ENCODE peak calls at places on chromosomes 2 and 18, in eight cellular contexts. One of them, this sample, is unnamed.

GRCh38 chr18:49619792-49620191 is 57.9 kb downstream of the LIPG start:
- DNase-seq in substantia nigra: no peak
- DNase-seq in A549: no peak
- DNase-seq in mesendoderm: peak; percentile 91
- DNase-seq in endodermal cell: peak; percentile 57
- DNase-seq in neural progenitor cell: no peak
- DNase-seq in heart right ventricle: no peak
- DNase-seq in SJSA1: no peak
- DNase-seq in this sample: no peak

GRCh38 chr18:56460590-56460989 is 177.8 kb downstream of the TXNL1 start:
- DNase-seq in substantia nigra: no peak
- DNase-seq in A549: no peak
- DNase-seq in mesendoderm: no peak
- DNase-seq in endodermal cell: no peak
- DNase-seq in neural progenitor cell: no peak
- DNase-seq in heart right ventricle: no peak
- DNase-seq in SJSA1: no peak
- DNase-seq in this sample: no peak

GRCh38 chr2:11743846-11744553 is 2.4 kb upstream of the LPIN1 start:
- DNase-seq in substantia nigra: peak; percentile 72
- DNase-seq in A549: peak; percentile 100
- DNase-seq in mesendoderm: peak; percentile 99
- DNase-seq in endodermal cell: peak; percentile 96
- DNase-seq in neural progenitor cell: peak; percentile 91
- DNase-seq in heart right ventricle: peak; percentile 95
- DNase-seq in SJSA1: peak; percentile 95
- DNase-seq in this sample: peak; percentile 71

GRCh38 chr2:72423766-72424165 is 276.1 kb upstream of the CYP26B1 start:
- DNase-seq in substantia nigra: no peak
- DNase-seq in A549: no peak
- DNase-seq in mesendoderm: no peak
- DNase-seq in endodermal cell: no peak
- DNase-seq in neural progenitor cell: no peak
- DNase-seq in heart right ventricle: no peak
- DNase-seq in SJSA1: no peak
- DNase-seq in this sample: no peak

GRCh38 chr18:55280515-55280914 is 307.5 kb downstream of the TCF4 start:
- DNase-seq in substantia nigra: no peak
- DNase-seq in A549: no peak
- DNase-seq in mesendoderm: no peak
- DNase-seq in endodermal cell: no peak
- DNase-seq in neural progenitor cell: no peak
- DNase-seq in heart right ventricle: peak; percentile 29
- DNase-seq in SJSA1: no peak
- DNase-seq in this sample: no peak

GRCh38 chr2:12701786-12702660 is 14.7 kb upstream of the TRIB2 start:
- DNase-seq in substantia nigra: no peak
- DNase-seq in A549: no peak
- DNase-seq in mesendoderm: no peak
- DNase-seq in endodermal cell: no peak
- DNase-seq in neural progenitor cell: no peak
- DNase-seq in heart right ventricle: no peak
- DNase-seq in SJSA1: peak; percentile 61
- DNase-seq in this sample: no peak

GRCh38 chr18:67669993-67670671 is 153.6 kb upstream of the DSEL start:
- DNase-seq in substantia nigra: no peak
- DNase-seq in A549: no peak
- DNase-seq in mesendoderm: no peak
- DNase-seq in endodermal cell: no peak
- DNase-seq in neural progenitor cell: no peak
- DNase-seq in heart right ventricle: no peak
- DNase-seq in SJSA1: peak; percentile 37
- DNase-seq in this sample: no peak

GRCh38 chr2:9135804-9136558 is 70.6 kb upstream of the ASAP2 start:
- DNase-seq in substantia nigra: no peak
- DNase-seq in A549: no peak
- DNase-seq in mesendoderm: no peak
- DNase-seq in endodermal cell: no peak
- DNase-seq in neural progenitor cell: no peak
- DNase-seq in heart right ventricle: no peak
- DNase-seq in SJSA1: peak; percentile 47
- DNase-seq in this sample: no peak

GRCh38 chr2:47530105-47530504 is 127.1 kb downstream of the MSH2 start:
- DNase-seq in substantia nigra: no peak
- DNase-seq in A549: no peak
- DNase-seq in mesendoderm: no peak
- DNase-seq in endodermal cell: no peak
- DNase-seq in neural progenitor cell: no peak
- DNase-seq in heart right ventricle: peak; percentile 18
- DNase-seq in SJSA1: no peak
- DNase-seq in this sample: no peak

DNA sequence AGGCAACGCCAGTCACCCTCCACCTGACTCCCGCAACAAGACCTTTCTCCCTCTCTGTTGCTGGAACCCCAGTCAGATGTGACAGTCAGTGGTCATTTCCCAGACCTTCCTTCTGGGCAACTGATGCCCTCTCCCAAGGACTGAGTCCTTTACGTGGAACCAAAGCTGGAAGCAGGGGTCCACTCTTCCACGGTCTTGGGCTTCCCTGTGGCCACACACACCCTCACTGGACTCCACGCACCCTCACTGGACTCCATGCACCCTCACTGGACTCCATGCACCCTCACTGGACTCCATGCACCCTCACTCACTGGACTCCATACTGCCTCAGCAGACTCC is 7.1 kb downstream of the PTMA start:
- DNase-seq in substantia nigra: no peak
- DNase-seq in A549: no peak
- DNase-seq in mesendoderm: no peak
- DNase-seq in endodermal cell: no peak
- DNase-seq in neural progenitor cell: no peak
- DNase-seq in heart right ventricle: no peak
- DNase-seq in SJSA1: no peak
- DNase-seq in this sample: no peak
- H3K27ac ChIP-seq in substantia nigra: peak overlapping the region; percentile 13
- H3K27ac ChIP-seq in A549: peak overlapping the region; percentile 70
- H3K27ac ChIP-seq in mesendoderm: no peak overlapping the region
- H3K27ac ChIP-seq in endodermal cell: no peak overlapping the region
- H3K27ac ChIP-seq in neural progenitor cell: no peak overlapping the region
- H3K27ac ChIP-seq in heart right ventricle: no peak overlapping the region
- H3K27ac ChIP-seq in SJSA1: no peak overlapping the region
- H3K27ac ChIP-seq in this sample: no peak overlapping the region

DNA sequence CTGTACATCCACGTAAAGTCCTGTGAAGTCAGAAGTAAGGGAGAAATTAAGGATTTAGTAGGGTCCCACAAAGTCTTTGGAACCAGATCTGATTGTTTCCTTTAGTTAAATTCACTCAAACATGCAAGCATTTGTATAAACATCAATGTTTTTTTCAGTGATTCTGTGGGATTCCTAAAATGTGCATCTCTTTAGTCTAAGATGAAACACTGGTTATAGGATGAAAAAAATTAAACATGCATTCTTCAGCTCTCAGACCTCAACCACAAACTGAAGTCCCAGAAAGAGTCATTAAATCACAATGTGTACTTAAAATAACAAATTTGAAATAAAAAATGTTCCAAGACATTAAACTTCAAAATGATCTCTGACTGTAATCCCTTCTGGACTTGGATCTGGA is 76.5 kb upstream of the APCDD1 start:
- DNase-seq in substantia nigra: no peak
- DNase-seq in A549: no peak
- DNase-seq in mesendoderm: no peak
- DNase-seq in endodermal cell: no peak
- DNase-seq in neural progenitor cell: no peak
- DNase-seq in heart right ventricle: no peak
- DNase-seq in SJSA1: peak; percentile 66
- DNase-seq in this sample: no peak
- H3K27ac ChIP-seq in substantia nigra: no peak overlapping the region
- H3K27ac ChIP-seq in A549: no peak overlapping the region
- H3K27ac ChIP-seq in mesendoderm: no peak overlapping the region
- H3K27ac ChIP-seq in endodermal cell: no peak overlapping the region
- H3K27ac ChIP-seq in neural progenitor cell: no peak overlapping the region
- H3K27ac ChIP-seq in heart right ventricle: no peak overlapping the region
- H3K27ac ChIP-seq in SJSA1: peak overlapping the region; percentile 36
- H3K27ac ChIP-seq in this sample: no peak overlapping the region

GRCh38 chr2:242085941-242086621 is 216.6 kb downstream of the RTP5 start:
- DNase-seq in substantia nigra: no peak
- DNase-seq in A549: no peak
- DNase-seq in mesendoderm: no peak
- DNase-seq in endodermal cell: no peak
- DNase-seq in neural progenitor cell: no peak
- DNase-seq in heart right ventricle: peak; percentile 48
- DNase-seq in SJSA1: peak; percentile 49
- DNase-seq in this sample: no peak

GRCh38 chr2:242088471-242089212 is 219.1 kb downstream of the RTP5 start:
- DNase-seq in substantia nigra: peak; percentile 91
- DNase-seq in A549: peak; percentile 61
- DNase-seq in mesendoderm: peak; percentile 88
- DNase-seq in endodermal cell: peak; percentile 97
- DNase-seq in neural progenitor cell: peak; percentile 94
- DNase-seq in heart right ventricle: peak; percentile 90
- DNase-seq in SJSA1: peak; percentile 52
- DNase-seq in this sample: peak; percentile 93
- H3K27ac ChIP-seq in substantia nigra: peak overlapping the region; percentile 68
- H3K27ac ChIP-seq in A549: peak overlapping the region; percentile 92
- H3K27ac ChIP-seq in mesendoderm: no peak overlapping the region
- H3K27ac ChIP-seq in endodermal cell: no peak overlapping the region
- H3K27ac ChIP-seq in neural progenitor cell: no peak overlapping the region
- H3K27ac ChIP-seq in heart right ventricle: peak overlapping the region; percentile 70
- H3K27ac ChIP-seq in SJSA1: no peak overlapping the region
- H3K27ac ChIP-seq in this sample: peak overlapping the region; percentile 70

DNA sequence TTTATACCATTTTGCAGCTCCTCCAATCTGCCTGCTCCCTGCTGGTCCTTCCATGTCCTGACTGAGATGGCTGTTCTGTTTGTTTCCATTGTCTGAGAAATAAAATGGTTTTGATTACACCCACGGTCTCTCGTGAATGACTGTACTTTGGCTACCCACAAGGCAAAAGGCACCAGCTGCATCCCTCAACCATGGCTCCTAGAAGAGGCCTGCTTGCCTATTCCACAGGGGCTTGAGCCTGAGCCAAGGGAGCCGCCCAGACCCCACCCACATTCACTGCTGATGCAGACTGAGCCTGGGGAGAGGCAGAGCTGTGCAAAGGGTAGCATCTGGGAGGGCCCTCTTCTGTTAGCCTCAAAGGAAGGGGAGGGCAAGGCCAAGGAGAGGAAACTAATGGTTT is 31.1 kb downstream of the MARCHF4 start:
- DNase-seq in substantia nigra: no peak
- DNase-seq in A549: no peak
- DNase-seq in mesendoderm: no peak
- DNase-seq in endodermal cell: no peak
- DNase-seq in neural progenitor cell: no peak
- DNase-seq in heart right ventricle: no peak
- DNase-seq in SJSA1: no peak
- DNase-seq in this sample: no peak
- H3K27ac ChIP-seq in substantia nigra: no peak overlapping the region
- H3K27ac ChIP-seq in A549: no peak overlapping the region
- H3K27ac ChIP-seq in mesendoderm: no peak overlapping the region
- H3K27ac ChIP-seq in endodermal cell: no peak overlapping the region
- H3K27ac ChIP-seq in neural progenitor cell: no peak overlapping the region
- H3K27ac ChIP-seq in heart right ventricle: peak overlapping the region; percentile 8
- H3K27ac ChIP-seq in SJSA1: no peak overlapping the region
- H3K27ac ChIP-seq in this sample: peak overlapping the region; percentile 67

GRCh38 chr2:159010963-159011362 is 42.5 kb downstream of the TANC1 start:
- DNase-seq in substantia nigra: no peak
- DNase-seq in A549: no peak
- DNase-seq in mesendoderm: no peak
- DNase-seq in endodermal cell: no peak
- DNase-seq in neural progenitor cell: no peak
- DNase-seq in heart right ventricle: no peak
- DNase-seq in SJSA1: peak; percentile 20
- DNase-seq in this sample: no peak

GRCh38 chr2:159013103-159013502 is 44.7 kb downstream of the TANC1 start:
- DNase-seq in substantia nigra: no peak
- DNase-seq in A549: no peak
- DNase-seq in mesendoderm: no peak
- DNase-seq in endodermal cell: no peak
- DNase-seq in neural progenitor cell: no peak
- DNase-seq in heart right ventricle: no peak
- DNase-seq in SJSA1: no peak
- DNase-seq in this sample: no peak

GRCh38 chr2:159009940-159010339 is 41.5 kb downstream of the TANC1 start:
- DNase-seq in substantia nigra: no peak
- DNase-seq in A549: no peak
- DNase-seq in mesendoderm: no peak
- DNase-seq in endodermal cell: no peak
- DNase-seq in neural progenitor cell: no peak
- DNase-seq in heart right ventricle: no peak
- DNase-seq in SJSA1: no peak
- DNase-seq in this sample: no peak

GRCh38 chr2:159010340-159010739 is 41.9 kb downstream of the TANC1 start:
- DNase-seq in substantia nigra: no peak
- DNase-seq in A549: no peak
- DNase-seq in mesendoderm: peak; percentile 24
- DNase-seq in endodermal cell: no peak
- DNase-seq in neural progenitor cell: no peak
- DNase-seq in heart right ventricle: no peak
- DNase-seq in SJSA1: peak; percentile 72
- DNase-seq in this sample: no peak

DNA sequence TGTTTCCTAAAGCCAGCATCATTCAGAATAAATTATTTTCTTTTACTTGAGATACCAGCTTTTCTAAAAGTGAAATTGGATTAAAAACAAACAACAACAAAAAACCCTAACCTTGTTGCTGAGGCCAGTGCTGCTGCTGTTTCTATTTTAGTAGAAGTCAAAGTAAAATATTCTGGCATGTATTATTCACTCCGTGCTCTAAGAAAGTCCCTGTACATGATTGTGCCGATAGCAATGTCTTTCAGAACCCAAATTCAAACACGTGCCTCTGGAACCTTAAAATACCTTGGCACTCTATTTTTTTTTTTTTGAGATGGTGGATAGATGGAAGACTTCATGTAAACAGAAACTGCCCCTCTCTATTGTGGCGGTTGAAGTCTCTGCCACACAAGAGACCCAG is 43.7 kb downstream of the TANC1 start:
- DNase-seq in substantia nigra: no peak
- DNase-seq in A549: no peak
- DNase-seq in mesendoderm: no peak
- DNase-seq in endodermal cell: no peak
- DNase-seq in neural progenitor cell: no peak
- DNase-seq in heart right ventricle: no peak
- DNase-seq in SJSA1: no peak
- DNase-seq in this sample: no peak
- H3K27ac ChIP-seq in substantia nigra: no peak overlapping the region
- H3K27ac ChIP-seq in A549: no peak overlapping the region
- H3K27ac ChIP-seq in mesendoderm: no peak overlapping the region
- H3K27ac ChIP-seq in endodermal cell: no peak overlapping the region
- H3K27ac ChIP-seq in neural progenitor cell: no peak overlapping the region
- H3K27ac ChIP-seq in heart right ventricle: peak overlapping the region; percentile 7
- H3K27ac ChIP-seq in SJSA1: no peak overlapping the region
- H3K27ac ChIP-seq in this sample: no peak overlapping the region

This sample was measured in dorsolateral prefrontal cortex.